ENCODE peak calls at places on chromosomes 3 and 15, in five cellular contexts. One of them, this sample, is unnamed.

GRCh38 chr3:125212509-125213372 is at the start of gene SLC12A8:
- DNase-seq in K562: no peak
- DNase-seq in GM12878: no peak
- DNase-seq in H1: peak
- DNase-seq in HepG2: no peak
- DNase-seq in this sample: no peak

GRCh38 chr3:186380622-186381380 is 18.8 kb upstream of the DGKG start:
- DNase-seq in K562: no peak
- DNase-seq in GM12878: no peak
- DNase-seq in H1: no peak
- DNase-seq in HepG2: no peak
- DNase-seq in this sample: no peak

GRCh38 chr15:65908876-65909275 is 39.6 kb downstream of the RAB11A start:
- DNase-seq in K562: peak
- DNase-seq in GM12878: no peak
- DNase-seq in H1: peak
- DNase-seq in HepG2: no peak
- DNase-seq in this sample: no peak

GRCh38 chr3:8505621-8506020 is 4.0 kb downstream of the LMCD1 start:
- DNase-seq in K562: no peak
- DNase-seq in GM12878: no peak
- DNase-seq in H1: no peak
- DNase-seq in HepG2: no peak
- DNase-seq in this sample: no peak

GRCh38 chr3:149224736-149225594 is 3.3 kb upstream of the CP start:
- DNase-seq in K562: peak
- DNase-seq in GM12878: peak
- DNase-seq in H1: no peak
- DNase-seq in HepG2: peak
- DNase-seq in this sample: peak

GRCh38 chr3:27575509-27575908 is 91.3 kb upstream of the SLC4A7 start:
- DNase-seq in K562: no peak
- DNase-seq in GM12878: no peak
- DNase-seq in H1: no peak
- DNase-seq in HepG2: no peak
- DNase-seq in this sample: no peak

GRCh38 chr3:194840661-194841514 is 155.2 kb downstream of the FAM43A start:
- DNase-seq in K562: peak
- DNase-seq in GM12878: no peak
- DNase-seq in H1: no peak
- DNase-seq in HepG2: peak
- DNase-seq in this sample: peak

GRCh38 chr3:161548301-161548700 is 51.7 kb downstream of the OTOL1 start:
- DNase-seq in K562: no peak
- DNase-seq in GM12878: no peak
- DNase-seq in H1: no peak
- DNase-seq in HepG2: no peak
- DNase-seq in this sample: no peak

GRCh38 chr15:43769584-43770228 is 7.1 kb downstream of the ELL3 start:
- DNase-seq in K562: peak
- DNase-seq in GM12878: no peak
- DNase-seq in H1: peak
- DNase-seq in HepG2: peak
- DNase-seq in this sample: peak

GRCh38 chr3:78734048-78734637 is 1033.7 kb downstream of the ROBO1 start:
- DNase-seq in K562: no peak
- DNase-seq in GM12878: no peak
- DNase-seq in H1: no peak
- DNase-seq in HepG2: no peak
- DNase-seq in this sample: no peak

GRCh38 chr3:50139308-50139707 is 15.8 kb upstream of the SEMA3F start:
- DNase-seq in K562: no peak
- DNase-seq in GM12878: no peak
- DNase-seq in H1: peak
- DNase-seq in HepG2: no peak
- DNase-seq in this sample: no peak

GRCh38 chr3:48000212-48000611 is 16.0 kb downstream of the MAP4 start:
- DNase-seq in K562: no peak
- DNase-seq in GM12878: no peak
- DNase-seq in H1: no peak
- DNase-seq in HepG2: peak
- DNase-seq in this sample: no peak

GRCh38 chr15:74791007-74791406 is 9.1 kb downstream of the CSK start:
- DNase-seq in K562: no peak
- DNase-seq in GM12878: no peak
- DNase-seq in H1: no peak
- DNase-seq in HepG2: no peak
- DNase-seq in this sample: no peak

GRCh38 chr3:17742837-17743659 is 617 bp upstream of the TBC1D5 start:
- DNase-seq in K562: peak
- DNase-seq in GM12878: no peak
- DNase-seq in H1: no peak
- DNase-seq in HepG2: no peak
- DNase-seq in this sample: no peak

GRCh38 chr15:67165653-67166260 is 88.7 kb downstream of the AAGAB start:
- DNase-seq in K562: no peak
- DNase-seq in GM12878: no peak
- DNase-seq in H1: peak
- DNase-seq in HepG2: no peak
- DNase-seq in this sample: no peak

GRCh38 chr3:120171134-120171863 is 77.1 kb upstream of the GSK3B start:
- DNase-seq in K562: no peak
- DNase-seq in GM12878: no peak
- DNase-seq in H1: no peak
- DNase-seq in HepG2: no peak
- DNase-seq in this sample: no peak

GRCh38 chr3:145798691-145799550 is 362.1 kb downstream of the PLOD2 start:
- DNase-seq in K562: no peak
- DNase-seq in GM12878: no peak
- DNase-seq in H1: peak
- DNase-seq in HepG2: no peak
- DNase-seq in this sample: no peak

GRCh38 chr15:78067328-78068241 is 9.9 kb downstream of the TBC1D2B start:
- DNase-seq in K562: no peak
- DNase-seq in GM12878: no peak
- DNase-seq in H1: no peak
- DNase-seq in HepG2: no peak
- DNase-seq in this sample: no peak

GRCh38 chr3:71083726-71084131 is 499.8 kb downstream of the FOXP1 start:
- DNase-seq in K562: no peak
- DNase-seq in GM12878: peak
- DNase-seq in H1: no peak
- DNase-seq in HepG2: no peak
- DNase-seq in this sample: no peak

GRCh38 chr3:111858641-111859040 is 424 bp upstream of the PHLDB2 start:
- DNase-seq in K562: no peak
- DNase-seq in GM12878: no peak
- DNase-seq in H1: no peak
- DNase-seq in HepG2: no peak
- DNase-seq in this sample: no peak

GRCh38 chr3:176167272-176167671 is 1030.0 kb downstream of the TBL1XR1 start:
- DNase-seq in K562: no peak
- DNase-seq in GM12878: no peak
- DNase-seq in H1: no peak
- DNase-seq in HepG2: no peak
- DNase-seq in this sample: no peak
- TF ChIP-seq EP300 in K562: no peak
- TF ChIP-seq EP300 in GM12878: no peak
- TF ChIP-seq EP300 in H1: no peak
- TF ChIP-seq EP300 in HepG2: no peak
- TF ChIP-seq EP300 in this sample: no peak

DNA sequence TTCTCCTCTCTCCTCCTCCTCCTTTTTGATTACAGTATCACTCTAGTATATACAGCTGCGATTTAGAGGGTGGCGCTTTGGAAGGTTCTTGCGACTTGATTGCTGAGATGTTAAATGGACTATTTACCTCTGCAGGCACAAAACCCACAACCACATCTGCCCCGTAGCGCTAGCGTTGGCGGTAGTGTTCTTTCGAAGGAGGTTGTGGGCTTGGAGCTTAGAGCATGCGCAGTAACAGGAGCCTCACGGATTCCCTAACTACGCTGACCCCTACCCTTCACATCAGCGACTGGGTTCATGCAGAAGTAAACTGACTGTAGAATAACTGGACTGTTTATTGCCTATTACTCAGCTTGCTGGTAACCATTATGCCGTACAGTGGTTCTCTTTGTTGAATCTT is 58.0 kb downstream of the CGGBP1 start:
- DNase-seq in K562: no peak
- DNase-seq in GM12878: no peak
- DNase-seq in H1: peak
- DNase-seq in HepG2: no peak
- DNase-seq in this sample: no peak
- TF ChIP-seq CEBPB in K562: no peak
- TF ChIP-seq CEBPB in GM12878: no peak
- TF ChIP-seq CEBPB in H1: no peak
- TF ChIP-seq CEBPB in HepG2: no peak
- TF ChIP-seq CEBPB in this sample: no peak

GRCh38 chr3:49028298-49028672 is 913 bp downstream of the IMPDH2 start:
- DNase-seq in K562: no peak
- DNase-seq in GM12878: no peak
- DNase-seq in H1: no peak
- DNase-seq in HepG2: no peak
- DNase-seq in this sample: no peak

GRCh38 chr3:49029563-49029884 is 326 bp upstream of the IMPDH2 start:
- DNase-seq in K562: no peak
- DNase-seq in GM12878: no peak
- DNase-seq in H1: no peak
- DNase-seq in HepG2: no peak
- DNase-seq in this sample: no peak

GRCh38 chr3:49027634-49028033 is 1.6 kb downstream of the IMPDH2 start:
- DNase-seq in K562: no peak
- DNase-seq in GM12878: no peak
- DNase-seq in H1: no peak
- DNase-seq in HepG2: no peak
- DNase-seq in this sample: no peak

GRCh38 chr3:49030331-49030730 is 1.1 kb upstream of the IMPDH2 start:
- DNase-seq in K562: no peak
- DNase-seq in GM12878: no peak
- DNase-seq in H1: no peak
- DNase-seq in HepG2: no peak
- DNase-seq in this sample: no peak

DNA sequence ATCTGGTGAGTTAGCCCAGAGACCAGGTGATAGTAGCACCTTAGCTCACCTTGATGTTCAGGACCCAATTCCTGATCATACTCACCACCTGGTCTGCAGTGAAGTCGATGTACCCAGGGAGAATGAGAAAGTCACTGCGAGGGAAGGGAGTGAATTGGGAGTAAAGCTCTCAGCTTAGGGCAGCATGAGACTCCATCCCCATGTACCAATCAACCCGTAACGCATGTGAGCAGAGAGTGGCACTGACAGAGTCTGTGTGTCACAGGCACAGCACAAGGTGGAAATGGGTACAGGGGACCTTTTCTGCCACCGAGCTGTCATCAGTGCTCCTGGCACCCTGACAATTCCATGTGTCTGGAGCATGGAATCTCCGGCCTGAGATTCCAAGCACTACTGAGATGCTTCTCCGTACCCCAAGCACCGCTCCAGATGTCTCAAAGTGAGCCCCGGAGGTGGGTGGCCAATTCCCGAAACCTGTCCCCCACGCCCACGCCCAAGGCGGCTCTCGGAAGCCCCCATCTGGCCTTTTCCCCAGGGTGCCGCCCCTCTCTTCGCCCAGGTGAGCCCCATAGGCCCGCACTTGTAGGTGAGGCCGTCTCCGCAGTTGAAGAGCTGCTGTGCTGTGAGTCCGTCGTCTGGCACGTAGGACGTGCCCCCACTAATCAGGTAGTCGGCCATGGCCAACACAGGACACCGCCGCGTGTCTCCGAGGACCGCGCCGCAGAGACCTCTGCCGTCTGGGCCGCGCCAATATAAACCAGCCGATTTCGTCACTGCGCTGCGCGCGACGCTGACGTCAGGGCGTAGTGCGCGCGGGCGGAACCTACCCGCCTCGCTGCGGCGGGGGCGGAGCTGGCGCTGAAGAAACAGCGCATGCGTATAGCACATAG is at the start of gene IMPDH2:
- DNase-seq in K562: peak
- DNase-seq in GM12878: peak
- DNase-seq in H1: peak
- DNase-seq in HepG2: peak
- DNase-seq in this sample: peak
- TF ChIP-seq EP300 in K562: no peak
- TF ChIP-seq EP300 in GM12878: no peak
- TF ChIP-seq EP300 in H1: no peak
- TF ChIP-seq EP300 in HepG2: no peak
- TF ChIP-seq EP300 in this sample: no peak

GRCh38 chr3:13109516-13109915 is 36.3 kb upstream of the IQSEC1 start:
- DNase-seq in K562: no peak
- DNase-seq in GM12878: no peak
- DNase-seq in H1: no peak
- DNase-seq in HepG2: no peak
- DNase-seq in this sample: no peak

GRCh38 chr3:13107661-13108060 is 34.4 kb upstream of the IQSEC1 start:
- DNase-seq in K562: no peak
- DNase-seq in GM12878: no peak
- DNase-seq in H1: no peak
- DNase-seq in HepG2: no peak
- DNase-seq in this sample: no peak

GRCh38 chr3:13106308-13106970 is 33.2 kb upstream of the IQSEC1 start:
- DNase-seq in K562: no peak
- DNase-seq in GM12878: no peak
- DNase-seq in H1: no peak
- DNase-seq in HepG2: peak
- DNase-seq in this sample: peak

GRCh38 chr3:13110678-13111116 is 37.5 kb upstream of the IQSEC1 start:
- DNase-seq in K562: no peak
- DNase-seq in GM12878: peak
- DNase-seq in H1: no peak
- DNase-seq in HepG2: no peak
- DNase-seq in this sample: no peak

DNA sequence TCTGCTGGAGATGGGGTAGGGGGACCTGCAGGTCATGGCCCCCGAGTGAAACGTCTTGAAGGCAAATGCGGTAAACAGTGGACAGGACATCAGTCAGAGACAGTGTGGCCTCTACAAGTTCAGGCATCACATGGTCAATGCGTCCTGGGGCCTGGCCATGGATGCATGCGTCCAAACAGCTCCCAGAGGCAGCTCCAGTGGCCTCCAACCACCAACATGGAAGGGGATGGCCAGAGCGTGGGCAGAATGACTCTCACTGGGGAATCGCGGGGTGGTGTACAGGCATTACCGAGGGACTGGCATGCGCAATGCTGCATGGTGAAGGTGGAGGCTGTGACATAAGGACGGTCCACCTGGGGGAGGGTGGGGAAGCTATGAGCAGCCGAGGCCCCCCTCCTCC is 35.6 kb upstream of the IQSEC1 start:
- DNase-seq in K562: no peak
- DNase-seq in GM12878: no peak
- DNase-seq in H1: no peak
- DNase-seq in HepG2: no peak
- DNase-seq in this sample: no peak
- TF ChIP-seq CEBPB in K562: no peak
- TF ChIP-seq CEBPB in GM12878: no peak
- TF ChIP-seq CEBPB in H1: no peak
- TF ChIP-seq CEBPB in HepG2: no peak
- TF ChIP-seq CEBPB in this sample: no peak

GRCh38 chr15:92903956-92904831 is 4.1 kb downstream of the CHD2 start:
- DNase-seq in K562: peak
- DNase-seq in GM12878: peak
- DNase-seq in H1: peak
- DNase-seq in HepG2: peak
- DNase-seq in this sample: peak
- TF ChIP-seq EP300 in K562: peak
- TF ChIP-seq EP300 in GM12878: no peak
- TF ChIP-seq EP300 in H1: peak
- TF ChIP-seq EP300 in HepG2: no peak
- TF ChIP-seq EP300 in this sample: peak